ENCODE peak calls at places on chromosome 16, in six cellular contexts. G is Caco-2, X is AG04450, A is cardiac fibroblast, S is NB4, Q is HL-60. T is an unnamed sample.
A peak's percentile ranks its signal among the peaks of the same experiment; 100 is the strongest.

GRCh38 chr16:85286066-85286712 is 173.9 kb upstream of the CIBAR2 start:
- DNase-seq in X (peak; percentile 37), A (peak; percentile 79), S (no peak), Q (no peak), G (no peak), T (no peak)

GRCh38 chr16:74607310-74607966 is 524 bp upstream of the GLG1 start:
- DNase-seq in S (no peak), A (no peak), Q (no peak), G (no peak), X (no peak), T (no peak)

GRCh38 chr16:31093132-31093703 is 1.4 kb downstream of the VKORC1 start:
- DNase-seq in X (no peak), G (peak; percentile 63), A (peak; percentile 27), S (peak; percentile 65), Q (no peak), T (no peak)

GRCh38 chr16:81716478-81717210 is 62.4 kb upstream of the PLCG2 start:
- DNase-seq in X (no peak), S (no peak), A (no peak), G (no peak), Q (no peak), T (no peak)

GRCh38 chr16:86403541-86404163 is 106.7 kb upstream of the FOXF1 start:
- DNase-seq in G (no peak), X (no peak), S (peak; percentile 21), A (peak; percentile 36), Q (no peak), T (no peak)

GRCh38 chr16:62018301-62019060 is 17.8 kb downstream of the CDH8 start:
- DNase-seq in G (no peak), X (no peak), A (no peak), Q (no peak), S (no peak), T (no peak)

GRCh38 chr16:69925311-69925710 is 25.8 kb upstream of the CLEC18A start:
- DNase-seq in A (no peak), S (no peak), Q (no peak), G (no peak), X (no peak), T (no peak)

GRCh38 chr16:85395207-85395912 is 217.8 kb upstream of the GSE1 start:
- DNase-seq in A (peak; percentile 98), S (peak; percentile 94), Q (no peak), X (peak; percentile 96), G (peak; percentile 25), T (no peak)

GRCh38 chr16:19330801-19331484 is 45.4 kb downstream of the CLEC19A start:
- DNase-seq in Q (no peak), X (no peak), S (peak; percentile 2), G (no peak), A (no peak), T (no peak)

GRCh38 chr16:3785413-3785812 is 68.1 kb upstream of the TRAP1 start:
- DNase-seq in Q (no peak), A (no peak), S (no peak), X (no peak), G (no peak), T (no peak)

GRCh38 chr16:56891685-56892084 is 26.7 kb downstream of the SLC12A3 start:
- DNase-seq in G (no peak), Q (no peak), S (no peak), X (no peak), A (no peak), T (no peak)

GRCh38 chr16:23182206-23182674 is 305 bp upstream of the SCNN1G start:
- DNase-seq in X (peak; percentile 4), G (peak; percentile 85), S (peak; percentile 77), Q (peak; percentile 32), A (peak; percentile 61), T (peak; percentile 54)

GRCh38 chr16:5836979-5837670 is 739.5 kb upstream of the EEF2KMT start:
- DNase-seq in X (no peak), S (no peak), Q (no peak), G (no peak), A (no peak), T (no peak)

GRCh38 chr16:55645986-55646385 is 9.8 kb upstream of the SLC6A2 start:
- DNase-seq in G (no peak), A (no peak), Q (no peak), X (no peak), S (no peak), T (no peak)

GRCh38 chr16:87722590-87723223 is 43.1 kb downstream of the KLHDC4 start:
- DNase-seq in S (no peak), Q (no peak), X (no peak), A (no peak), G (no peak), T (no peak)

GRCh38 chr16:72646615-72647014 is 401.3 kb downstream of the ZFHX3 start:
- DNase-seq in G (no peak), X (no peak), Q (no peak), A (no peak), S (no peak), T (no peak)

GRCh38 chr16:24758986-24759385 is 29.5 kb downstream of the TNRC6A start:
- DNase-seq in G (no peak), Q (no peak), S (no peak), A (no peak), X (no peak), T (no peak)

GRCh38 chr16:24761526-24761925 is 32.1 kb downstream of the TNRC6A start:
- DNase-seq in A (no peak), X (no peak), S (no peak), G (no peak), Q (no peak), T (no peak)

GRCh38 chr16:24754543-24754942 is 25.1 kb downstream of the TNRC6A start:
- DNase-seq in Q (no peak), S (no peak), A (no peak), X (no peak), G (no peak), T (no peak)

GRCh38 chr16:24755201-24755874 is 25.9 kb downstream of the TNRC6A start:
- DNase-seq in G (no peak), S (no peak), Q (no peak), X (no peak), A (no peak), T (no peak)

GRCh38 chr16:24758373-24758772 is 28.9 kb downstream of the TNRC6A start:
- DNase-seq in Q (no peak), G (no peak), A (no peak), S (no peak), X (no peak), T (no peak)
- TF ChIP-seq CTCF in Q (no peak), G (no peak), A (no peak), S (no peak), X (no peak), T (no peak)

GRCh38 chr16:67419502-67419901 is 3.2 kb upstream of the ZDHHC1 start:
- DNase-seq in X (no peak), Q (no peak), A (no peak), G (no peak), S (no peak), T (no peak)

GRCh38 chr16:67417333-67418061 is 1.2 kb upstream of the ZDHHC1 start:
- DNase-seq in Q (no peak), A (no peak), X (no peak), S (no peak), G (no peak), T (no peak)

GRCh38 chr16:67413978-67414891 is 2.0 kb downstream of the ZDHHC1 start:
- DNase-seq in G (no peak), S (no peak), X (no peak), Q (no peak), A (no peak), T (no peak)

GRCh38 chr16:67419931-67420330 is 3.7 kb upstream of the ZDHHC1 start:
- DNase-seq in Q (no peak), X (no peak), S (no peak), A (no peak), G (no peak), T (no peak)

DNA sequence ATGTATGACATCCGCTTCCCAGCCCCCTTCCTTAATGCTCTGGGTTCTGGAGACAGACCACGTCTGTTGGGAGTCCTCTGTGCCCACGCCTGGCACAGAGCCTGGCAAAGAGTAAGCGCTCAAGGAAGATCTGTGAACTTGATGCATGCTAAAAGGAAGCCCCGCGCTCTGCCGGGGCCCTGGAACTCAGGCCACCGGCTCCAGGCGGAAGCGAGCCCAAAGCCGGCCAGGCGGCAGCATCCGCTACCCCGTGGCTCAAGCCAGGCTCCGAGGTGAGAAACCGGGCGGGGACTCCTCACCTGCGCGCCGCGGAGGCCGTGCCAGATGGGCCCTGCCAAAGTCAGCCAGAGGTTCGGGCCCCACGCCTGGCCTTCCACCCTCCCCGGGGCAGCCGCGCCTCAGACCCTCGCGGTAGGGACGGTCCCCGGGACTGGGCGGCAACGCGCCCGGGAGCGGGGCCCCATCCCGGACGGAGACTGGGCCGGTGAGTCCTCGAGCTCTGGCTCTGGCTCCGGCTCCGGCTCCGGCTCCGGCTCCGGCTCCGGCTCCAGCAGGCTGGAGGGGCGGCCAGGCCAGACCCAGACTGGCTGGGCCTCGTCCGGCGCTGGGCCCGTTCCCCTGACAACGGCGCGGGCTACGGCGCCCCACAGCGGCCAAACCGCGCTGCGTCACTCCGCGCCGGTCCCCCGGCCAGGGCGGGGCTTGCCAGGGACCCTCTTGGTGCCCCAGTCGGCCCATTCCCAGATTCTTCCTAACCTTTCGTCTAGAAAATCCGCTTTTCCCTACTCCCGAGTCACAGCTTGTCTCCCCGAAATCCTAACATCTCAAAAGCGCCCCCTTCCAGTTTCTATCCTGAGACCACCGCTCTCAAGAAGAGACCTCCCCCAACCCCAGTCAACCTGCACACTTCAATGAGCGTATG is at the start of gene ZDHHC1:
- DNase-seq in X (no peak), Q (no peak), A (peak; percentile 74), G (no peak), S (no peak), T (no peak)
- H3K4me3 ChIP-seq in X (peak within 1 kb of the TSS; percentile 74), Q (peak within 1 kb of the TSS; percentile 59), A (peak within 1 kb of the TSS; percentile 75), G (no peak within 1 kb of the TSS), S (no peak within 1 kb of the TSS), T (no peak within 1 kb of the TSS)

GRCh38 chr16:67707790-67708189 is 11.3 kb downstream of the GFOD2 start:
- DNase-seq in Q (no peak), G (no peak), X (no peak), S (no peak), A (no peak), T (no peak)
- TF ChIP-seq CTCF in Q (no peak), G (no peak), X (no peak), S (no peak), A (no peak), T (no peak)

GRCh38 chr16:11399261-11399831 is 54.1 kb downstream of the RMI2 start:
- DNase-seq in A (no peak), G (no peak), X (no peak), S (no peak), Q (no peak), T (no peak)

GRCh38 chr16:11401161-11402050 is 56.1 kb downstream of the RMI2 start:
- DNase-seq in X (no peak), G (no peak), S (no peak), A (no peak), Q (no peak), T (peak; percentile 36)

GRCh38 chr16:11398136-11398535 is 52.9 kb downstream of the RMI2 start:
- DNase-seq in A (no peak), S (no peak), Q (no peak), X (no peak), G (no peak), T (no peak)

GRCh38 chr16:11398851-11399250 is 53.6 kb downstream of the RMI2 start:
- DNase-seq in A (no peak), Q (no peak), S (no peak), X (no peak), G (peak; percentile 12), T (no peak)

DNA sequence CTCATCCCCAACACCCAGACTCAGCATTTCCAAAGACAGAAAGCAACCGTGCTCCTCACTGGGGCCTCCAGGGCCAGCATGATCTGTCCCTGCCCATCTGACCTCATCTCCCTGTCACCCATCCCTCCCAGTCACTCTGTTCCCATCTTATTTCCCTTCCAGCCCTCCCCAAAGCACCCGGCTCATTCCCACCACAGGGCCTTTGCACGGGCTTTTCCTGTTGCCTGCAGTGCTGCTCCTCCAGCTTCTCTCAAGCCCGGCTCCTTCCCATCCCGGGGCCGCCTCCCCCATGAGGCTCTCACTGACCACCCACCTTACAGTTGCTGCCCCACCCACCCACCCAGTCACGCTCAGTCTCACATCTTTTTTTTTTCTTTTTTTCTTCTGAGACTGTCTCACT is 54.8 kb downstream of the RMI2 start:
- DNase-seq in S (no peak), X (no peak), A (no peak), Q (no peak), G (no peak), T (no peak)
- H3K4me3 ChIP-seq in S (no peak overlapping the region), X (no peak overlapping the region), A (no peak overlapping the region), Q (no peak overlapping the region), G (no peak overlapping the region), T (no peak overlapping the region)